ENCODE peak calls at places on chromosomes 11 and 22, in five cellular contexts. W, E, Y, D and T are unnamed samples.

GRCh38 chr11:57568330-57568766 is 876 bp upstream of the UBE2L6 start:
- DNase-seq in Y (peak; percentile 87), D (peak; percentile 88), W (peak; percentile 84), E (peak; percentile 84), T (peak; percentile 68)

GRCh38 chr11:124724854-124725718 is 14.7 kb upstream of the NRGN start:
- DNase-seq in W (no peak), D (peak; percentile 82), E (no peak), Y (no peak), T (no peak)

GRCh38 chr11:107859459-107860239 is 1.1 kb upstream of the SLC35F2 start:
- DNase-seq in D (peak; percentile 39), Y (peak; percentile 84), W (peak; percentile 73), E (peak; percentile 72), T (peak; percentile 27)

GRCh38 chr11:30855383-30856006 is 269.3 kb upstream of the MPPED2 start:
- DNase-seq in W (peak; percentile 5), E (peak; percentile 9), D (no peak), Y (peak; percentile 25), T (no peak)

GRCh38 chr11:112024178-112024777 is 930 bp upstream of the DLAT start:
- DNase-seq in E (no peak), D (peak; percentile 51), W (peak; percentile 18), Y (no peak), T (peak; percentile 1)

GRCh38 chr22:37990862-37991261 is 6.5 kb upstream of the SOX10 start:
- DNase-seq in E (no peak), D (no peak), Y (no peak), W (no peak), T (no peak)

GRCh38 chr11:79076526-79077115 is 364.2 kb downstream of the TENM4 start:
- DNase-seq in E (peak; percentile 54), D (peak; percentile 46), Y (peak; percentile 71), W (peak; percentile 22), T (peak; percentile 10)

GRCh38 chr11:76453248-76453647 is 8.4 kb downstream of the EMSY start:
- DNase-seq in W (peak; percentile 16), D (no peak), E (no peak), Y (peak; percentile 15), T (no peak)

GRCh38 chr22:20751185-20751851 is 22.6 kb upstream of the SERPIND1 start:
- DNase-seq in W (peak; percentile 34), Y (no peak), E (no peak), D (no peak), T (no peak)

GRCh38 chr22:48152154-48152775 is 1389.8 kb downstream of the TBC1D22A start:
- DNase-seq in E (no peak), Y (no peak), D (no peak), W (no peak), T (no peak)

GRCh38 chr11:12056112-12056511 is 47.7 kb upstream of the DKK3 start:
- DNase-seq in Y (no peak), E (no peak), W (no peak), D (no peak), T (no peak)

GRCh38 chr11:99098258-99098657 is 77.5 kb downstream of the CNTN5 start:
- DNase-seq in D (no peak), Y (no peak), W (peak; percentile 8), E (no peak), T (no peak)

GRCh38 chr22:50012201-50013181 is at the start of gene IL17REL:
- DNase-seq in E (no peak), W (no peak), Y (peak; percentile 20), D (no peak), T (no peak)

GRCh38 chr11:34614334-34615113 is 6.4 kb upstream of the EHF start:
- DNase-seq in W (no peak), E (no peak), Y (no peak), D (peak; percentile 27), T (no peak)